ENCODE peak calls at places on chromosome 15, in four cellular contexts. T is body of pancreas, Y is spleen, M is breast epithelium. E is an unnamed sample.

GRCh38 chr15:57820119-57820518 is 113.6 kb downstream of the POLR2M start:
- DNase-seq in T (no peak), Y (no peak), M (no peak), E (no peak)

GRCh38 chr15:90560229-90560771 is 30.6 kb downstream of the CRTC3 start:
- DNase-seq in T (peak; percentile 24), Y (no peak), M (peak; percentile 51), E (no peak)

GRCh38 chr15:38609097-38609738 is 44.6 kb upstream of the RASGRP1 start:
- DNase-seq in T (no peak), Y (no peak), M (no peak), E (no peak)

GRCh38 chr15:29570121-29570930 is 251.9 kb downstream of the TJP1 start:
- DNase-seq in T (peak; percentile 26), Y (no peak), M (no peak), E (no peak)

GRCh38 chr15:37086120-37086519 is 14.2 kb downstream of the MEIS2 start:
- DNase-seq in T (no peak), Y (no peak), M (no peak), E (no peak)

GRCh38 chr15:59632714-59633113 is 21.1 kb downstream of the GCNT3 start:
- DNase-seq in T (no peak), Y (no peak), M (no peak), E (peak; percentile 12)

GRCh38 chr15:96330450-96331140 is at the start of gene NR2F2:
- DNase-seq in T (peak; percentile 96), Y (peak; percentile 89), M (peak; percentile 97), E (peak; percentile 98)

GRCh38 chr15:62455441-62455921 is 290.4 kb upstream of the C2CD4B start:
- DNase-seq in T (no peak), Y (no peak), M (no peak), E (no peak)

GRCh38 chr15:63612300-63612699 is 15.1 kb downstream of the FBXL22 start:
- DNase-seq in T (no peak), Y (no peak), M (no peak), E (no peak)

GRCh38 chr15:64070965-64071851 is 22.4 kb downstream of the CIAO2A start:
- DNase-seq in T (peak; percentile 69), Y (no peak), M (peak; percentile 50), E (no peak)

GRCh38 chr15:93250905-93251304 is 161.9 kb upstream of the RGMA start:
- DNase-seq in T (no peak), Y (no peak), M (no peak), E (peak; percentile 41)

GRCh38 chr15:28094732-28095521 is 4.2 kb downstream of the OCA2 start:
- DNase-seq in T (peak; percentile 80), Y (peak; percentile 84), M (no peak), E (no peak)

GRCh38 chr15:62390793-62391543 is 225.9 kb upstream of the C2CD4B start:
- DNase-seq in T (peak; percentile 36), Y (peak; percentile 80), M (no peak), E (peak; percentile 57)

GRCh38 chr15:26831951-26832350 is 34.9 kb upstream of the GABRA5 start:
- DNase-seq in T (no peak), Y (no peak), M (no peak), E (no peak)

GRCh38 chr15:60101416-60101815 is 97.3 kb downstream of the FOXB1 start:
- DNase-seq in T (no peak), Y (no peak), M (no peak), E (no peak)

GRCh38 chr15:62770752-62771151 is 271.8 kb upstream of the TPM1 start:
- DNase-seq in T (no peak), Y (no peak), M (no peak), E (no peak)

DNA sequence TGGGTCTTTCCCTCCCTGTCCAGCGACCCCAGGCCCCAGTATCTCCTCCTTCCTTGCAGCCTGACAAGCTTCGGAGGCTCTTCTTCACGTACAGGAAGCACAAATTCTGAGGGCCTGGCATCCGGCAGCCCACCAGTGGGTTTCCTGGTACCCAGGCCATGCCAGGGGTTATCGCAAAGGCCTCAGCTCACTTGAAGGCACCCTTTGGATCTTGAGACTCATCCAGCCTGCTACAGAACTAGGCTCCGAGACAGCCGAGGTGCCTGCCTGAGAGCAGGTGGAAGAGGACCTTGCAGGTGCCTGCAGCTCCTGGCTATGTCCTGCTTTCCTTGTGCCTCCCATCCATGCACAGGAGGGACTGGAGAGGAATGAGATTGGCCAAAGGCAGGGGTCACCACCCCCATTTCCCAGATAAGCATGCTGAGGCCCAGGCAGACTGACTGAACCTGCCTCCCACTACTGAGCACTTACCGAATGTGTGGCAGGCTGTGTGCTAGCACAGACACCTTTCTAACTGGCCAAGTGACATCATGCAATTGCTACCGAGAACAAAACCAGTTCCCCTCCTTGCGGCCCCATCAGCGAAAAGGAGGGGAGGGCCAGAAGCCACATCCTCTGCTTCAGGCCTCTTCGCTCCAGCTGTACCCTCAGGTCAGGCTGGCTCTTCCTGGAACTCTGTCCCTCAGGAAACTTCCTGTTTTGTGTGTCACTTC is 11.2 kb downstream of the SH2D7 start:
- DNase-seq in T (no peak), Y (peak; percentile 82), M (no peak), E (peak; percentile 85)
- TF ChIP-seq POLR2A in T (no peak), Y (no peak), M (no peak), E (no peak)

GRCh38 chr15:42911058-42911592 is 9.5 kb downstream of the TTBK2 start:
- DNase-seq in T (no peak), Y (no peak), M (no peak), E (no peak)

GRCh38 chr15:42918047-42918446 is 2.5 kb downstream of the TTBK2 start:
- DNase-seq in T (no peak), Y (no peak), M (no peak), E (no peak)

GRCh38 chr15:42915654-42916053 is 4.9 kb downstream of the TTBK2 start:
- DNase-seq in T (no peak), Y (no peak), M (no peak), E (no peak)

GRCh38 chr15:42919308-42919707 is 1.3 kb downstream of the TTBK2 start:
- DNase-seq in T (no peak), Y (no peak), M (no peak), E (no peak)

DNA sequence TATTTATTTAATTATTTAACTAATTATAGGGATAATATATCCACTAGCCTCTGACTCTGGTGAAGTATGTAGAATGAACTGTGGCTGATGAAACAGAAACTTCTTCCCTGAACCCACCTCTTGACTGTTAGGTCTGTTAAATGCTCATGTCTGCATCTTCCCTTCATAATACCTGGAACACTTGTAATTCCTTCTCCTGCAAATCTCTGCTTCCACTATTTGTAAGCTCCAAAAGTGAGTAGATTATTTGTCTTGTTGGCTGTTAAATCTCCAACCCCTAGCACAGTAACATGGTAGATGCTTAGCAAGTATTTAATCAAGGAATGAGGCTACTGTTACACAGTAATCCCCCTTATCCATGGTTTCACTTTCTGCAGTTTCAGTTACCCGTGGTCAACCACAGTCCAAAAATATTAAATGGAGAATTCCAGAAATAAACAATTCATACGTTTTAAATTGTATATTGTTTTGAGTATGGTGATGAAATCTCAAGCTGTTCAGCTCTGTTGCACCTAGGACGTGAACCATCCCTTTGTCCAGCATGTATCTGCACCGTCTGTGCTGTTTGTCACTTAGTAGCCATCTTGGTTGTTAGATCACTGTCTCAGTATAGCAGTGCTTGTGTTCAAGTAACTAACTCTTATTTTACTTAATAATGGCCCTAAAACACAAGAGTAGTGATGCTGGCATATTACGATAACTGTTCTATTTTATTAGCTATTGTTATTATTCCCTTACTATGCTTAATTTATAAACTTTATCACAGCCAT is 5.7 kb downstream of the TTBK2 start:
- DNase-seq in T (no peak), Y (no peak), M (no peak), E (peak; percentile 44)
- H3K4me3 ChIP-seq in T (no peak overlapping the region), Y (no peak overlapping the region), M (no peak overlapping the region), E (peak overlapping the region; percentile 27)

GRCh38 chr15:51724199-51724598 is 13.3 kb downstream of the LYSMD2 start:
- DNase-seq in T (no peak), Y (no peak), M (no peak), E (no peak)

GRCh38 chr15:51724673-51725072 is 12.8 kb downstream of the LYSMD2 start:
- DNase-seq in T (no peak), Y (no peak), M (no peak), E (no peak)

GRCh38 chr15:51721199-51721960 is 16.1 kb downstream of the LYSMD2 start:
- DNase-seq in T (no peak), Y (no peak), M (no peak), E (no peak)

GRCh38 chr15:51727141-51727897 is 10.1 kb downstream of the LYSMD2 start:
- DNase-seq in T (no peak), Y (no peak), M (no peak), E (peak; percentile 41)

GRCh38 chr15:51726302-51727073 is 11.0 kb downstream of the LYSMD2 start:
- DNase-seq in T (no peak), Y (no peak), M (no peak), E (peak; percentile 55)
- TF ChIP-seq POLR2A in T (no peak), Y (no peak), M (no peak), E (no peak)

DNA sequence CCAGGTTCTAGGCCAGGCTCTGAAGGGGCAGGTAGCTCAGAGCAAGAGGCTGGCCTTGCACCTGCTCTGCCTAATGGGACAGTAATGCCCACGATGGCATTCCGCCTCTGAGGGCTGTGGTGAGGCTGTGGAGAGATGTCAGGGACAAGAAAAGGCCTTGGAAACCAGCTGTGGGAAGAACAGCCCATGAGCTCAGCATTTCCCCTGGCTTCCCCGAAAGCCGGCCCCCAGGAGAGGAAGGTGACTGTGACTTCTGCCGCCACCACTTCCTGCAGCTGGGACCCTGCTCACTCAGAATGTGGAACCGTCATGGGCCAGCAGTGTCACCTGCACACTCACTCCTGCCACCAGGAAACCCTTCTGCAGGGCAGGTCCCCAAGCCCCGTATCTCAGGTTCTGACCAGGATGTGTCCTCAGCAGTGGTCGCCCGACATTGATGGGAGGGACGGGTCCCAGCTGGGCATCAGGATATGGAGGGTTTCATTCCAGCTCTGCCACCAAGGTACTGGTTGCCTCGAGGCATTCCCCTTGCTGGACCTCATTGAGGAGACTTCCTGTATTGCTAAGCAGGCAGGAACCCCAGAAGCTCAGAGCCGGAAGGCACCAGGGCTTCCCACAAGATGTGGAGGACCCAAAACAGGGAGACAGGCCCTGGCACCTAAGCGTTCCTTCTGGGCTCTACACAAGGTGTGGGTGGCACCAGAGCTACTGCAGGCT is 30.7 kb downstream of the SEMA7A start:
- DNase-seq in T (no peak), Y (peak; percentile 96), M (no peak), E (peak; percentile 86)
- H3K4me3 ChIP-seq in T (no peak overlapping the region), Y (no peak overlapping the region), M (no peak overlapping the region), E (no peak overlapping the region)

GRCh38 chr15:76588811-76589747 is 252.5 kb downstream of the ISL2 start:
- DNase-seq in T (no peak), Y (no peak), M (no peak), E (peak; percentile 0)
- TF ChIP-seq POLR2A in T (no peak), Y (no peak), M (no peak), E (no peak)

DNA sequence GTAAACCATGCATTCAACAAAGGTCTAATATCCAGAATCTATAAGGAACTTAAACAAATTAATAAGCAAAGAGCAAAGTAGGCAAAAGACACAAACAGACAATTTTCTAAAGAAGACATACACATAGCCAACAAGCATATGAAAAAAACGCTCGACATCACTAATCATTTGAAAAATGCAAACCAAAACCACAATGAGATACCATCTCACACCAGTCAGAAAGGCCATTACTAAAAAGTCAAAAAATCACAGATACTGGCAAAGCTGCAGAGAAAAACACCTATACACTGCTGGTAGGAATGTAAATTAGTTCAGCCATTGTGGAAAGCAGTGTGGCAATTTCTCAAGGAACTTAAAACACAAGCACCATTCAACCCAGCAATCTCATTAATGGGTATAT is 53.8 kb downstream of the FSIP1 start:
- DNase-seq in T (no peak), Y (no peak), M (no peak), E (no peak)
- H3K4me3 ChIP-seq in T (no peak overlapping the region), Y (no peak overlapping the region), M (no peak overlapping the region), E (no peak overlapping the region)

GRCh38 chr15:50506121-50506520 is 40.3 kb downstream of the USP50 start:
- DNase-seq in T (no peak), Y (peak; percentile 83), M (no peak), E (no peak)
- TF ChIP-seq POLR2A in T (no peak), Y (no peak), M (no peak), E (no peak)

GRCh38 chr15:76905855-76906254 is 715 bp upstream of the SCAPER start:
- DNase-seq in T (no peak), Y (no peak), M (no peak), E (no peak)
- H3K4me3 ChIP-seq in T (no peak overlapping the region), Y (peak overlapping the region; percentile 83), M (peak overlapping the region; percentile 60), E (no peak overlapping the region)